ENCODE peak calls at places on chromosomes 1 and 21, in four cellular contexts. One of them, this sample, is unnamed.
A peak's percentile ranks its signal among the peaks of the same experiment; 100 is the strongest.

GRCh38 chr1:115222616-115223402 is 115.2 kb downstream of the NGF start:
- DNase-seq in COR-L47: no peak
- DNase-seq in fibroblast of mammary gland: no peak
- DNase-seq in T-cell: no peak
- DNase-seq in this sample: no peak

GRCh38 chr1:242523968-242524570 is 428 bp downstream of the PLD5 start:
- DNase-seq in COR-L47: peak; percentile 81
- DNase-seq in fibroblast of mammary gland: peak; percentile 26
- DNase-seq in T-cell: no peak
- DNase-seq in this sample: no peak

GRCh38 chr1:178645826-178646200 is 79.2 kb upstream of the RALGPS2 start:
- DNase-seq in COR-L47: no peak
- DNase-seq in fibroblast of mammary gland: peak; percentile 53
- DNase-seq in T-cell: no peak
- DNase-seq in this sample: no peak

GRCh38 chr1:20611652-20612051 is 21.6 kb upstream of the PINK1 start:
- DNase-seq in COR-L47: no peak
- DNase-seq in fibroblast of mammary gland: no peak
- DNase-seq in T-cell: no peak
- DNase-seq in this sample: no peak

GRCh38 chr1:56137829-56138505 is 441.4 kb downstream of the PLPP3 start:
- DNase-seq in COR-L47: no peak
- DNase-seq in fibroblast of mammary gland: peak; percentile 36
- DNase-seq in T-cell: no peak
- DNase-seq in this sample: no peak

GRCh38 chr1:240562111-240562590 is 49.8 kb downstream of the GREM2 start:
- DNase-seq in COR-L47: no peak
- DNase-seq in fibroblast of mammary gland: peak; percentile 70
- DNase-seq in T-cell: no peak
- DNase-seq in this sample: peak; percentile 55

GRCh38 chr1:211825990-211826389 is 4.6 kb downstream of the LPGAT1 start:
- DNase-seq in COR-L47: no peak
- DNase-seq in fibroblast of mammary gland: peak; percentile 60
- DNase-seq in T-cell: no peak
- DNase-seq in this sample: no peak

GRCh38 chr1:108862017-108862610 is 5.2 kb upstream of the AKNAD1 start:
- DNase-seq in COR-L47: no peak
- DNase-seq in fibroblast of mammary gland: no peak
- DNase-seq in T-cell: no peak
- DNase-seq in this sample: no peak

GRCh38 chr1:232380131-232380530 is 249.8 kb downstream of the SIPA1L2 start:
- DNase-seq in COR-L47: no peak
- DNase-seq in fibroblast of mammary gland: no peak
- DNase-seq in T-cell: no peak
- DNase-seq in this sample: no peak

GRCh38 chr1:160874935-160875334 is 10.0 kb downstream of the ITLN1 start:
- DNase-seq in COR-L47: no peak
- DNase-seq in fibroblast of mammary gland: no peak
- DNase-seq in T-cell: no peak
- DNase-seq in this sample: peak; percentile 25

GRCh38 chr1:109791495-109792040 is 27.8 kb upstream of the EPS8L3 start:
- DNase-seq in COR-L47: no peak
- DNase-seq in fibroblast of mammary gland: no peak
- DNase-seq in T-cell: no peak
- DNase-seq in this sample: no peak

GRCh38 chr21:30199989-30200388 is 15.9 kb downstream of the CLDN8 start:
- DNase-seq in COR-L47: no peak
- DNase-seq in fibroblast of mammary gland: no peak
- DNase-seq in T-cell: no peak
- DNase-seq in this sample: no peak

GRCh38 chr1:42935313-42935624 is 23.4 kb downstream of the SLC2A1 start:
- DNase-seq in COR-L47: no peak
- DNase-seq in fibroblast of mammary gland: no peak
- DNase-seq in T-cell: no peak
- DNase-seq in this sample: no peak

GRCh38 chr1:7666249-7666648 is 104.8 kb upstream of the VAMP3 start:
- DNase-seq in COR-L47: no peak
- DNase-seq in fibroblast of mammary gland: no peak
- DNase-seq in T-cell: no peak
- DNase-seq in this sample: no peak

GRCh38 chr1:39416609-39417008 is 74.8 kb upstream of the BMP8A start:
- DNase-seq in COR-L47: no peak
- DNase-seq in fibroblast of mammary gland: no peak
- DNase-seq in T-cell: no peak
- DNase-seq in this sample: no peak

GRCh38 chr1:192927496-192927895 is 118.7 kb downstream of the RGS2 start:
- DNase-seq in COR-L47: no peak
- DNase-seq in fibroblast of mammary gland: no peak
- DNase-seq in T-cell: no peak
- DNase-seq in this sample: no peak

GRCh38 chr1:2639607-2640521 is 7.0 kb upstream of the MMEL1 start:
- DNase-seq in COR-L47: no peak
- DNase-seq in fibroblast of mammary gland: no peak
- DNase-seq in T-cell: no peak
- DNase-seq in this sample: no peak

GRCh38 chr1:1610796-1611597 is 4.3 kb upstream of the MIB2 start:
- DNase-seq in COR-L47: no peak
- DNase-seq in fibroblast of mammary gland: peak; percentile 24
- DNase-seq in T-cell: no peak
- DNase-seq in this sample: no peak

GRCh38 chr1:198681831-198682756 is 43.3 kb downstream of the PTPRC start:
- DNase-seq in COR-L47: peak; percentile 84
- DNase-seq in fibroblast of mammary gland: peak; percentile 86
- DNase-seq in T-cell: peak; percentile 80
- DNase-seq in this sample: peak; percentile 42

GRCh38 chr1:118360817-118361216 is 175.8 kb upstream of the SPAG17 start:
- DNase-seq in COR-L47: no peak
- DNase-seq in fibroblast of mammary gland: peak; percentile 73
- DNase-seq in T-cell: no peak
- DNase-seq in this sample: no peak

GRCh38 chr1:1182491-1183220 is 9.0 kb downstream of the TTLL10 start:
- DNase-seq in COR-L47: no peak
- DNase-seq in fibroblast of mammary gland: no peak
- DNase-seq in T-cell: no peak
- DNase-seq in this sample: no peak

GRCh38 chr1:8388732-8389562 is 71.0 kb downstream of the SLC45A1 start:
- DNase-seq in COR-L47: no peak
- DNase-seq in fibroblast of mammary gland: no peak
- DNase-seq in T-cell: no peak
- DNase-seq in this sample: no peak

GRCh38 chr1:22702255-22702654 is 8.4 kb upstream of the EPHB2 start:
- DNase-seq in COR-L47: no peak
- DNase-seq in fibroblast of mammary gland: no peak
- DNase-seq in T-cell: no peak
- DNase-seq in this sample: no peak

GRCh38 chr1:226627050-226627755 is 78.6 kb downstream of the STUM start:
- DNase-seq in COR-L47: no peak
- DNase-seq in fibroblast of mammary gland: no peak
- DNase-seq in T-cell: no peak
- DNase-seq in this sample: peak; percentile 46

GRCh38 chr1:21439721-21440629 is at the start of gene NBPF3:
- DNase-seq in COR-L47: peak; percentile 83
- DNase-seq in fibroblast of mammary gland: peak; percentile 79
- DNase-seq in T-cell: peak; percentile 90
- DNase-seq in this sample: peak; percentile 95

GRCh38 chr1:94396356-94396755 is 21.8 kb upstream of the ABCD3 start:
- DNase-seq in COR-L47: no peak
- DNase-seq in fibroblast of mammary gland: peak; percentile 6
- DNase-seq in T-cell: no peak
- DNase-seq in this sample: no peak

GRCh38 chr1:75203415-75204277 is 69.5 kb downstream of the LHX8 start:
- DNase-seq in COR-L47: peak; percentile 64
- DNase-seq in fibroblast of mammary gland: peak; percentile 54
- DNase-seq in T-cell: no peak
- DNase-seq in this sample: peak; percentile 77

GRCh38 chr1:156407344-156407743 is 38.3 kb downstream of the RHBG start:
- DNase-seq in COR-L47: no peak
- DNase-seq in fibroblast of mammary gland: no peak
- DNase-seq in T-cell: no peak
- DNase-seq in this sample: peak; percentile 61

GRCh38 chr1:190067592-190067991 is 410.1 kb downstream of the BRINP3 start:
- DNase-seq in COR-L47: no peak
- DNase-seq in fibroblast of mammary gland: no peak
- DNase-seq in T-cell: no peak
- DNase-seq in this sample: peak; percentile 30

GRCh38 chr1:56430141-56430839 is 149.1 kb downstream of the PLPP3 start:
- DNase-seq in COR-L47: no peak
- DNase-seq in fibroblast of mammary gland: no peak
- DNase-seq in T-cell: no peak
- DNase-seq in this sample: no peak

GRCh38 chr1:36159614-36160387 is 3.8 kb downstream of the MAP7D1 start:
- DNase-seq in COR-L47: no peak
- DNase-seq in fibroblast of mammary gland: no peak
- DNase-seq in T-cell: no peak
- DNase-seq in this sample: no peak

GRCh38 chr1:236394905-236395779 is 1.1 kb downstream of the EDARADD start:
- DNase-seq in COR-L47: peak; percentile 32
- DNase-seq in fibroblast of mammary gland: no peak
- DNase-seq in T-cell: peak; percentile 44
- DNase-seq in this sample: peak; percentile 59

GRCh38 chr1:112954059-112954458 is 1.9 kb downstream of the SLC16A1 start:
- DNase-seq in COR-L47: no peak
- DNase-seq in fibroblast of mammary gland: no peak
- DNase-seq in T-cell: no peak
- DNase-seq in this sample: no peak

GRCh38 chr1:220879090-220879508 is at the start of gene HLX:
- DNase-seq in COR-L47: no peak
- DNase-seq in fibroblast of mammary gland: peak; percentile 95
- DNase-seq in T-cell: no peak
- DNase-seq in this sample: peak; percentile 42

GRCh38 chr21:33852495-33852894 is 63.1 kb downstream of the ATP5PO start:
- DNase-seq in COR-L47: no peak
- DNase-seq in fibroblast of mammary gland: no peak
- DNase-seq in T-cell: no peak
- DNase-seq in this sample: no peak

GRCh38 chr1:234710381-234710780 is 100.4 kb upstream of the IRF2BP2 start:
- DNase-seq in COR-L47: no peak
- DNase-seq in fibroblast of mammary gland: no peak
- DNase-seq in T-cell: no peak
- DNase-seq in this sample: no peak

GRCh38 chr21:39007985-39008384 is 175.3 kb downstream of the PSMG1 start:
- DNase-seq in COR-L47: no peak
- DNase-seq in fibroblast of mammary gland: no peak
- DNase-seq in T-cell: no peak
- DNase-seq in this sample: no peak

GRCh38 chr21:16302851-16303282 is 573.1 kb downstream of the USP25 start:
- DNase-seq in COR-L47: no peak
- DNase-seq in fibroblast of mammary gland: peak; percentile 85
- DNase-seq in T-cell: no peak
- DNase-seq in this sample: peak; percentile 40

This sample was measured in DMS53.